ENCODE peak calls at places on chromosomes 2 and 18, in five cellular contexts. P is PC-9, I is NT2/D1, M is body of pancreas, Y is tibial nerve. R is an unnamed sample.
A peak's percentile ranks its signal among the peaks of the same experiment; 100 is the strongest.

GRCh38 chr2:43075906-43076585 is 150.4 kb downstream of the ZFP36L2 start:
- DNase-seq in P (peak; percentile 83), I (no peak), M (no peak), Y (no peak), R (peak; percentile 91)

GRCh38 chr18:50475538-50476193 is 84.2 kb upstream of the MAPK4 start:
- DNase-seq in P (no peak), I (no peak), M (no peak), Y (no peak), R (no peak)

GRCh38 chr2:16244966-16245320 is 304.6 kb downstream of the MYCN start:
- DNase-seq in P (no peak), I (no peak), M (no peak), Y (no peak), R (no peak)

GRCh38 chr2:186636800-186637795 is 47.2 kb downstream of the ITGAV start:
- DNase-seq in P (no peak), I (no peak), M (no peak), Y (no peak), R (no peak)

GRCh38 chr18:23719634-23720201 is 30.5 kb downstream of the LAMA3 start:
- DNase-seq in P (peak; percentile 48), I (peak; percentile 42), M (peak; percentile 22), Y (no peak), R (peak; percentile 92)

GRCh38 chr2:217939220-217939619 is 63.6 kb downstream of the TNS1 start:
- DNase-seq in P (no peak), I (no peak), M (no peak), Y (no peak), R (no peak)

GRCh38 chr2:189517847-189518535 is 62.6 kb downstream of the SLC40A1 start:
- DNase-seq in P (no peak), I (no peak), M (no peak), Y (no peak), R (no peak)

GRCh38 chr2:222711315-222711940 is 40.0 kb downstream of the MOGAT1 start:
- DNase-seq in P (no peak), I (no peak), M (no peak), Y (no peak), R (no peak)

GRCh38 chr18:44185981-44186380 is 494.7 kb upstream of the SETBP1 start:
- DNase-seq in P (no peak), I (no peak), M (no peak), Y (no peak), R (no peak)

GRCh38 chr2:230779141-230779523 is 66.5 kb downstream of the CAB39 start:
- DNase-seq in P (no peak), I (no peak), M (no peak), Y (no peak), R (no peak)

GRCh38 chr2:79906149-79906548 is 393.3 kb downstream of the CTNNA2 start:
- DNase-seq in P (no peak), I (no peak), M (no peak), Y (no peak), R (no peak)

GRCh38 chr2:18926633-18927524 is 337.5 kb upstream of the NT5C1B start:
- DNase-seq in P (no peak), I (no peak), M (no peak), Y (no peak), R (no peak)

GRCh38 chr2:197777823-197778407 is 7.2 kb downstream of the BOLL start:
- DNase-seq in P (no peak), I (no peak), M (no peak), Y (no peak), R (peak; percentile 8)

GRCh38 chr2:174337337-174338154 is 2.8 kb downstream of the SP9 start:
- DNase-seq in P (no peak), I (no peak), M (no peak), Y (no peak), R (no peak)

GRCh38 chr2:150332378-150332777 is 155.1 kb downstream of the RND3 start:
- DNase-seq in P (peak; percentile 7), I (no peak), M (no peak), Y (no peak), R (no peak)

GRCh38 chr2:237198144-237198900 is 112.6 kb downstream of the COPS8 start:
- DNase-seq in P (no peak), I (no peak), M (no peak), Y (no peak), R (peak; percentile 42)

GRCh38 chr2:20005067-20005627 is 7.3 kb downstream of the MATN3 start:
- DNase-seq in P (no peak), I (no peak), M (no peak), Y (no peak), R (no peak)
- H3K4me1 ChIP-seq in P (no peaks in the 10 kb centered on the region), I (no peaks in the 10 kb centered on the region), M (no peaks in the 10 kb centered on the region), Y (no peaks in the 10 kb centered on the region), R (no peaks in the 10 kb centered on the region)

GRCh38 chr2:70651727-70652126 is 98.1 kb upstream of the TGFA start:
- DNase-seq in P (no peak), I (no peak), M (no peak), Y (no peak), R (no peak)
- H3K27me3 ChIP-seq in P (peaks cover 7% of the 10 kb centered on the region), I (no peaks in the 10 kb centered on the region), M (no peaks in the 10 kb centered on the region), Y (peaks cover 23% of the 10 kb centered on the region), R (peaks cover 9% of the 10 kb centered on the region)

GRCh38 chr2:46320141-46320567 is 22.9 kb downstream of the EPAS1 start:
- DNase-seq in P (no peak), I (no peak), M (no peak), Y (no peak), R (no peak)

GRCh38 chr2:46326231-46326980 is 29.2 kb downstream of the EPAS1 start:
- DNase-seq in P (peak; percentile 60), I (no peak), M (no peak), Y (no peak), R (no peak)

GRCh38 chr2:46327627-46328026 is 30.4 kb downstream of the EPAS1 start:
- DNase-seq in P (no peak), I (no peak), M (no peak), Y (no peak), R (no peak)

GRCh38 chr2:46325178-46325928 is 28.1 kb downstream of the EPAS1 start:
- DNase-seq in P (peak; percentile 63), I (no peak), M (no peak), Y (no peak), R (no peak)

DNA sequence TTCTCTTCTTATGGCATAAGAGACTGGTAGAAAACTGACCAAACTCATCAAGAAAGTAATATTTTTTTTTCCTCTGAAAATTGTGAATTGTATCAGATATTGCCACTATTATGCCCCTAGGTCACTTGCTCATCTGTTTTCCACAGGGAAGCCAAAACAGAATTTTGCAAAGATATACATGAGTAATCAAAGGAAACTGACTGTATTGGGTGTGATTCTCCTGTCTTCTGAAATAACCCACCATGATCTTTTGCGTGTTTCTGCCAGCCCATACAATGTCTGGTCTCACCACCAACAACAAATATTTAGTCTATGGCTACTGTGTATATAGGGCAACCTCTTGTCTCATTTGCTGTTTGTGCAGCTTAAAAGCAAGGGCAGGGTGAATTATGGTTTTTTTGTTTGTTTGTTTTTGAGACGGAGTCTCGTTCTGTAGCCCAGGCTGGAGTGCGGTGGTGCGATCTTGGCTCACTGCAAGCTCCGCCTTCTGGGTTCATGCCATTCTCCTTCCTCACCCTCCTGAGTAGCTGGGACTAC is 26.5 kb downstream of the EPAS1 start:
- DNase-seq in P (no peak), I (no peak), M (no peak), Y (no peak), R (no peak)
- H3K4me1 ChIP-seq in P (peaks cover 63% of the 10 kb centered on the region), I (no peaks in the 10 kb centered on the region), M (peaks cover 61% of the 10 kb centered on the region), Y (no peaks in the 10 kb centered on the region), R (peaks cover 30% of the 10 kb centered on the region)

GRCh38 chr2:17839959-17840358 is 23.7 kb downstream of the MSGN1 start:
- DNase-seq in P (no peak), I (no peak), M (no peak), Y (no peak), R (no peak)
- H3K27me3 ChIP-seq in P (no peaks in the 10 kb centered on the region), I (no peaks in the 10 kb centered on the region), M (no peaks in the 10 kb centered on the region), Y (no peaks in the 10 kb centered on the region), R (no peaks in the 10 kb centered on the region)